ENCODE peak calls at places on chromosome 2, in four cellular contexts. V is A549, C is HepG2, K is K562. M is an unnamed sample.

GRCh38 chr2:218851286-218851685 is 8.3 kb upstream of the WNT6 start:
- DNase-seq in V (no peak), C (no peak), K (no peak), M (no peak)

GRCh38 chr2:145286716-145287115 is 766.8 kb upstream of the ZEB2 start:
- DNase-seq in V (no peak), C (no peak), K (no peak), M (no peak)

GRCh38 chr2:240468300-240469238 is 33.1 kb downstream of the GPC1 start:
- DNase-seq in V (no peak), C (no peak), K (no peak), M (no peak)

GRCh38 chr2:229160180-229160579 is 110.9 kb downstream of the PID1 start:
- DNase-seq in V (no peak), C (peak; percentile 74), K (no peak), M (no peak)

GRCh38 chr2:136135924-136136906 is 18.3 kb upstream of the CXCR4 start:
- DNase-seq in V (no peak), C (no peak), K (no peak), M (no peak)

GRCh38 chr2:16177671-16178180 is 237.4 kb downstream of the MYCN start:
- DNase-seq in V (no peak), C (no peak), K (no peak), M (no peak)

GRCh38 chr2:174561283-174562275 is 36.0 kb downstream of the WIPF1 start:
- DNase-seq in V (no peak), C (no peak), K (no peak), M (peak; percentile 55)

GRCh38 chr2:234044157-234044556 is 6.3 kb upstream of the SPP2 start:
- DNase-seq in V (no peak), C (no peak), K (no peak), M (peak; percentile 65)

GRCh38 chr2:56239437-56239836 is 55.6 kb downstream of the CCDC85A start:
- DNase-seq in V (no peak), C (no peak), K (no peak), M (peak; percentile 33)

GRCh38 chr2:197274349-197274748 is 36.2 kb downstream of the ANKRD44 start:
- DNase-seq in V (no peak), C (no peak), K (no peak), M (no peak)

GRCh38 chr2:9346885-9347284 is 76.4 kb downstream of the ITGB1BP1 start:
- DNase-seq in V (no peak), C (no peak), K (no peak), M (no peak)

GRCh38 chr2:27356056-27356381 is 545 bp downstream of the GTF3C2 start:
- DNase-seq in V (peak; percentile 70), C (peak; percentile 80), K (no peak), M (peak; percentile 77)

GRCh38 chr2:217650716-217651360 is 352.0 kb downstream of the TNS1 start:
- DNase-seq in V (peak; percentile 48), C (peak; percentile 59), K (peak; percentile 29), M (peak; percentile 51)

GRCh38 chr2:65416945-65417344 is 15.5 kb downstream of the SPRED2 start:
- DNase-seq in V (no peak), C (no peak), K (no peak), M (no peak)

GRCh38 chr2:101063753-101064502 is 61.8 kb downstream of the RPL31 start:
- DNase-seq in V (no peak), C (no peak), K (no peak), M (no peak)

GRCh38 chr2:219718066-219718465 is 90.6 kb downstream of the SLC4A3 start:
- DNase-seq in V (no peak), C (no peak), K (no peak), M (no peak)

GRCh38 chr2:37898448-37898847 is 26.6 kb upstream of the RMDN2 start:
- DNase-seq in V (no peak), C (no peak), K (no peak), M (no peak)

GRCh38 chr2:225735844-225736243 is 336.3 kb downstream of the NYAP2 start:
- DNase-seq in V (no peak), C (no peak), K (no peak), M (peak; percentile 89)

GRCh38 chr2:216308532-216308931 is 63.8 kb downstream of the MARCHF4 start:
- DNase-seq in V (no peak), C (no peak), K (no peak), M (no peak)

GRCh38 chr2:188348974-188349500 is 57.4 kb downstream of the GULP1 start:
- DNase-seq in V (no peak), C (no peak), K (no peak), M (no peak)

GRCh38 chr2:127531133-127531709 is 4.3 kb upstream of the MYO7B start:
- DNase-seq in V (no peak), C (peak; percentile 21), K (no peak), M (no peak)
- TF ChIP-seq MYC in V (no peak), C (no peak), K (no peak), M (no peak)

GRCh38 chr2:28952806-28953190 is 28.3 kb upstream of the TOGARAM2 start:
- DNase-seq in V (no peak), C (no peak), K (no peak), M (peak; percentile 60)
- TF ChIP-seq JUN in V (no peak), C (no peak), K (no peak), M (no peak)

GRCh38 chr2:80302465-80303005 is 2.0 kb downstream of the LRRTM1 start:
- DNase-seq in V (no peak), C (no peak), K (no peak), M (no peak)

GRCh38 chr2:80304522-80304878 is at the start of gene LRRTM1:
- DNase-seq in V (no peak), C (no peak), K (peak; percentile 9), M (no peak)

GRCh38 chr2:80303825-80304521 is 579 bp downstream of the LRRTM1 start:
- DNase-seq in V (no peak), C (no peak), K (peak; percentile 8), M (no peak)

GRCh38 chr2:80302001-80302464 is 2.5 kb downstream of the LRRTM1 start:
- DNase-seq in V (no peak), C (no peak), K (no peak), M (no peak)

DNA sequence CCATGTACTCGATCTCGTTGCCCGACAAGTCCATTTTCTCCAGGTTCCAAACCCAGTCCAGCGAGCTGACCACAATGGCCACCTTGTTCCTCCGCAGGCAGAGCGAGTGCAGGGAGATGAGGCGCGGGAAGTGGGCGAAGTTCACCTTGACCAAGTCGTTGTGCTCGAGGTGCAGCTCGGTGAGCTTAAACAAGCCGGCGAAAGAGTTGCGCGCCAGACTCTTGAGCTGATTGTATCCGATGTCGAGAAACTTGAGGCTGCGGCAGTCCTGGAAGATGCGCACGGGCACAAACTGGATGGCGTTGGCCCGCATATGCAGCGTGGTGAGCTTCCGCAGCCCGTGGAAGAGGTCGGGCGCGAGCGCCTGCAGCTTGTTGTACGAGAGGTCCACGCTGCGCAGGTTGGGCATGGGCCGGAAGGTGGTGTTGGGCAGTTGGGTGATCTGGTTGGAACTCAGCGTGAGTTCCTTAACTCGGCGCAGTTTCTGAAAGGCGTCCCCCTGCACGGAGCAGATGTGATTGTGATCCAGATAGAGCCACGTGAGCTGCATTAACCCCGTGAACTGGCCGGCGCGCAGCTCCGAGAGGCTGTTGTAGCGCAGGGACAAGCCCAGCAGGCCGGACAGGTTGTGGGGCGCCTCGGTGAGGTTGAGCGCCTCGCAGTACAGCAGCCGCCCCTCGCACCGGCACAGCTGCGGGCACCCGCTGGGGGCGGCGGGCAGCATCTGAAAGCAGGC is 1.4 kb downstream of the LRRTM1 start:
- DNase-seq in V (no peak), C (no peak), K (no peak), M (no peak)
- TF ChIP-seq MYC in V (no peak), C (no peak), K (no peak), M (no peak)

DNA sequence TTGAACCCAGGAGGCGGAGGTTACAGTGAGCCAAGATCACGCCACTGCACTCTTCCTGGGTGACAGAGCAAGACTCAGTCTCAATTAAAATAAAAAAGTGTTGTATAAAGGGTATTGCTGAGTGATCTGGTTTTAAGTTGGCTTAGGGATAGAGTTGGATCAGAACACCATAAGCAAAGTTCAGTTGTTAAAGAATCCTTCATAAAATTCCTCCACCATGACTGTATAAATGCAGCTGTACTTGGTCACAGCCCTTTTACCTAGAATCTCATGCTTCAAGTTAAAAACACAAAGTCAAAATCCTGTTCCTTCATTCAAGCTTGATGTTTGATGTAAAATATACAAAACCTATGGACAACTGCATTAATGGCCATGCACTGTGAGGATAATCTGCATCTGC is 33.4 kb upstream of the PNO1 start:
- DNase-seq in V (no peak), C (no peak), K (no peak), M (no peak)
- TF ChIP-seq JUN in V (no peak), C (no peak), K (no peak), M (no peak)

GRCh38 chr2:204110250-204111183 is 174.0 kb downstream of the ICOS start:
- DNase-seq in V (no peak), C (no peak), K (no peak), M (peak; percentile 84)
- TF ChIP-seq MYC in V (no peak), C (no peak), K (no peak), M (no peak)

GRCh38 chr2:231687133-231687852 is 21.0 kb upstream of the PTMA start:
- DNase-seq in V (peak; percentile 70), C (peak; percentile 81), K (peak; percentile 84), M (peak; percentile 54)

GRCh38 chr2:231689509-231689893 is 18.8 kb upstream of the PTMA start:
- DNase-seq in V (no peak), C (no peak), K (no peak), M (no peak)

GRCh38 chr2:231686192-231687100 is 21.9 kb upstream of the PTMA start:
- DNase-seq in V (no peak), C (no peak), K (no peak), M (no peak)

GRCh38 chr2:231687961-231688360 is 20.4 kb upstream of the PTMA start:
- DNase-seq in V (no peak), C (no peak), K (no peak), M (no peak)

GRCh38 chr2:231688616-231689508 is 19.5 kb upstream of the PTMA start:
- DNase-seq in V (no peak), C (no peak), K (no peak), M (no peak)
- TF ChIP-seq JUN in V (no peak), C (no peak), K (no peak), M (no peak)

GRCh38 chr2:235463893-235464292 is 29.9 kb upstream of the AGAP1 start:
- DNase-seq in V (no peak), C (no peak), K (no peak), M (no peak)
- TF ChIP-seq MYC in V (no peak), C (no peak), K (no peak), M (no peak)

GRCh38 chr2:237629739-237630138 is 2.4 kb downstream of the LRRFIP1 start:
- DNase-seq in V (no peak), C (no peak), K (no peak), M (no peak)
- TF ChIP-seq JUN in V (no peak), C (no peak), K (no peak), M (no peak)

GRCh38 chr2:221097568-221097915 is 474.6 kb downstream of the EPHA4 start:
- DNase-seq in V (no peak), C (no peak), K (no peak), M (peak; percentile 36)
- TF ChIP-seq MYC in V (no peak), C (no peak), K (no peak), M (no peak)

M was measured in endothelial cell of umbilical vein.